ENCODE peak calls at places on chromosomes 4 and X, in six cellular contexts. I is A549, H is K562, Z is H1, Y is GM12878, Q is HepG2. G is an unnamed sample.

GRCh38 chrX:68703849-68704248 is 56.4 kb downstream of the STARD8 start:
- DNase-seq in I (no peak), H (no peak), Z (no peak), Y (no peak), Q (no peak), G (no peak)

GRCh38 chr4:76950846-76951321 is 1.3 kb downstream of the SEPTIN11 start:
- DNase-seq in I (no peak), H (peak), Z (no peak), Y (no peak), Q (no peak), G (peak)

GRCh38 chr4:48255130-48255958 is 14.3 kb downstream of the TEC start:
- DNase-seq in I (peak), H (peak), Z (no peak), Y (no peak), Q (no peak), G (no peak)

GRCh38 chr4:65669008-65669971 is 999 bp downstream of the EPHA5 start:
- DNase-seq in I (no peak), H (no peak), Z (peak), Y (no peak), Q (no peak), G (no peak)

GRCh38 chrX:38249965-38250364 is 29.3 kb upstream of the SRPX start:
- DNase-seq in I (no peak), H (no peak), Z (no peak), Y (no peak), Q (no peak), G (peak)

GRCh38 chrX:151019837-151020236 is 36.7 kb downstream of the HMGB3 start:
- DNase-seq in I (no peak), H (no peak), Z (no peak), Y (no peak), Q (no peak), G (peak)

GRCh38 chr4:7890635-7891393 is 48.8 kb downstream of the AFAP1 start:
- DNase-seq in I (peak), H (no peak), Z (no peak), Y (no peak), Q (peak), G (peak)

GRCh38 chr4:134215636-134216340 is 14.2 kb upstream of the PABPC4L start:
- DNase-seq in I (no peak), H (no peak), Z (no peak), Y (no peak), Q (no peak), G (peak)

GRCh38 chrX:105701310-105702052 is 120.9 kb upstream of the NRK start:
- DNase-seq in I (no peak), H (no peak), Z (no peak), Y (no peak), Q (no peak), G (no peak)

GRCh38 chrX:7132335-7133035 is 15.0 kb upstream of the STS start:
- DNase-seq in I (peak), H (peak), Z (no peak), Y (no peak), Q (peak), G (peak)

GRCh38 chrX:102846544-102847236 is 90.4 kb upstream of the RAB40AL start:
- DNase-seq in I (no peak), H (no peak), Z (no peak), Y (no peak), Q (no peak), G (peak)

GRCh38 chr4:2733001-2733843 is 22.9 kb downstream of the TNIP2 start:
- DNase-seq in I (no peak), H (no peak), Z (no peak), Y (no peak), Q (peak), G (no peak)

GRCh38 chr4:24763631-24764302 is 31.6 kb upstream of the SOD3 start:
- DNase-seq in I (peak), H (no peak), Z (no peak), Y (no peak), Q (no peak), G (peak)

DNA sequence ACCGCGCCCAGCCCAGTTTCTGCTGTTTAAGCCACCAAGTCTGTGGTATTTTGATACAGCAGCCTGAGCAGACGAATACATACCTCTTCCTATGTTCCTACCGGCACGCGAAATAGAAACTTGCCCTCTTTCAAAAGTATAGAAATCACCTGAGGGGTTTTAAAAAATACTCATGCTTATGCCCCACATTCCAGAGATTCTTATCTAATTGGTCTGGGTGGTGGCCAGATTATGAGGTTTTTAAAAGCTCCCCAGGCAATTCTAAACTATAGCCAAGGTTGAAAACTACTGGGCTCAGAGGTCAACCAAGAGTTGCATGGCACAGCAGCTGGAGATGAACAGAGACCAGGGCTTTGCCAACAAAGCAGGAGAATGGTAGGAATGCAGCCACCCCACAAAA is 24.9 kb upstream of the HUWE1 start:
- DNase-seq in I (no peak), H (no peak), Z (no peak), Y (no peak), Q (no peak), G (no peak)
- TF ChIP-seq CEBPB in I (no peak), H (no peak), Z (no peak), Y (no peak), Q (no peak), G (no peak)

GRCh38 chr4:88870428-88870827 is 172.8 kb upstream of the NAP1L5 start:
- DNase-seq in I (no peak), H (no peak), Z (no peak), Y (no peak), Q (no peak), G (no peak)

GRCh38 chr4:88868510-88868909 is 170.9 kb upstream of the NAP1L5 start:
- DNase-seq in I (no peak), H (no peak), Z (no peak), Y (no peak), Q (no peak), G (no peak)

GRCh38 chr4:88865466-88865865 is 167.8 kb upstream of the NAP1L5 start:
- DNase-seq in I (no peak), H (no peak), Z (no peak), Y (no peak), Q (no peak), G (peak)

GRCh38 chr4:88865051-88865450 is 167.4 kb upstream of the NAP1L5 start:
- DNase-seq in I (no peak), H (no peak), Z (no peak), Y (no peak), Q (no peak), G (peak)

GRCh38 chr4:88866862-88867550 is 169.4 kb upstream of the NAP1L5 start:
- DNase-seq in I (no peak), H (no peak), Z (no peak), Y (no peak), Q (no peak), G (peak)
- TF ChIP-seq USF2 in I (no peak), H (no peak), Z (no peak), Y (no peak), Q (no peak), G (no peak)

DNA sequence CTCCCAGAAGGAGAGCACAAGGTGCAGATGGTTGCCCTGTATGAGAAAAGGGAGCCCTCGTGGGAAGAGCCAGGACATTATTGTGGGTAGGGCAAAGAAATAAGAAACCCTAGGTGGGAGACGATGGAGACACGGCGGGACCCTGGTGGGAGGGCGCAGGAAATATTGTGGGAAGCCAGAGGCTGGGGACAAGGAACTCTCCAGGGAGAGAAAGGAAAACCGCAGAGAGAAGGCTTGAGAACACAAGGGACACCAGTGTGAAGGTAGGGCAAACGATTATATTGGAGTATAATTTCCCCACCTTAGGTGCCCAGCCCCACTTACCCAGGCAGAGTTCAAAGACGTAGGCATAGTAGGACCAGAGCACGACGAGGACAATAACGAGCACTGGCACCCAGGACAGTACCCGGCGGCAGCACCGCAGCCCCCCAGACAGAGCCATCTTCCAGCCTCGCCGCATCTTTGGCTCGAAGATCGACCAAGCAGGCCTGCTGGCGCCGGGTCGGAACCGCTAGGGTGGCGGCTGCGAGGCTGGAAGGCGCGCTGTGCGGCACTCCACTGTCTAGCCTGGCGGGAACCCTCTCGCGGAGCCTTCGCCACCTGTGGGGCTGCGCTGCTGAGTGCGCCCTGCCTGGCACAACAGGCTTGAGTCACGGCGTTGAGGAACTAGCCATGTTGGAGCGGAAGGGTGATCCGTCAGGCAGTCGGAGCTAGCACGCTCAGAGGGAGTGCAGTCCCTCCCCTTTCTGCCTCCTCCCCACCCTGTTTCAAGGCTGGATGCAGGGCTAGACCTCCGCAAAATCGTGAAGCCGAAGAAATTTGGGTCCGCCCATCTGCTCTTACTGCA is at the start of gene ZDHHC15:
- DNase-seq in I (no peak), H (no peak), Z (peak), Y (peak), Q (no peak), G (no peak)
- TF ChIP-seq CEBPB in I (no peak), H (no peak), Z (no peak), Y (no peak), Q (no peak), G (no peak)

GRCh38 chr4:120130786-120131185 is 64.1 kb upstream of the MAD2L1 start:
- DNase-seq in I (no peak), H (no peak), Z (no peak), Y (no peak), Q (no peak), G (no peak)

DNA sequence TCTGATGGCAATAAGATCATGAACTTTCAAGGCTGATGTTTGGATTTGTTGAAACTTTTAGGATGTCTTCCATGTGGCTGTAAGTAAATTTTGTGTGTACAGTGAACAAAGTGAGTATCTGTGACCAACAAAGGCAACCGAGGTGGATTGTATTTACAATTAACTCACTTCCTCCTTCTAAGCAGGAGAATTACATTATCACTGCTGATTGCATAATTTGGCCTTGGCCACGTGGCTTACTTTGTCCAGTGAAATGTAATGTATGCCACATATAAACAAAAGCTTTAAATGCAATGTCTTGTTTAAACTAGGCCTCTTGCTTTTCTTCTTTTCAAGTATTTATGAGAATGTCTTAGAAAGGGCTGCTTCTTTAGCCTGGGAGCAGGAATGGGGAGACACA is 66.3 kb upstream of the MAD2L1 start:
- DNase-seq in I (peak), H (no peak), Z (no peak), Y (no peak), Q (no peak), G (peak)
- TF ChIP-seq USF2 in I (no peak), H (no peak), Z (no peak), Y (no peak), Q (peak), G (peak)

DNA sequence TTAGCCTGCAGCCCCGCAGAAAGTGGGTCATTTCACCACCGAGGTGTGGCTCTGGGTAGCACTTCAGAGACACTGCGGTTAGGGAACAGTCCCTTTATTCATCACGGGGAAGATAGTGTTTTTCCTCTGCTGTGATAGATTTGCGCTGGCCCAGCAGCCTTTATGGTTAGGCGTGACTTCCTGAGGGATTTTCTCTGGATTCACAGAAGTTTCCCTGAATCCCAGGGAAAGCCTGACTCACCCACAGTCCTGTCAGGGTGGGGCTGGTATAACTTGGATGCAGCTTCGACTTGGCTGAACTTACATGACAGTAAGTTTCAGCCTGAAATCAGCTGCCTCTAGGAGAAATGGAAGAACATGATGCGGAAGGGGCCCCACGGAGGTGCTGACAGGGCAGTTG is 196.3 kb upstream of the HHIP start:
- DNase-seq in I (no peak), H (no peak), Z (no peak), Y (no peak), Q (no peak), G (no peak)
- TF ChIP-seq CEBPB in I (no peak), H (no peak), Z (no peak), Y (no peak), Q (no peak), G (no peak)

DNA sequence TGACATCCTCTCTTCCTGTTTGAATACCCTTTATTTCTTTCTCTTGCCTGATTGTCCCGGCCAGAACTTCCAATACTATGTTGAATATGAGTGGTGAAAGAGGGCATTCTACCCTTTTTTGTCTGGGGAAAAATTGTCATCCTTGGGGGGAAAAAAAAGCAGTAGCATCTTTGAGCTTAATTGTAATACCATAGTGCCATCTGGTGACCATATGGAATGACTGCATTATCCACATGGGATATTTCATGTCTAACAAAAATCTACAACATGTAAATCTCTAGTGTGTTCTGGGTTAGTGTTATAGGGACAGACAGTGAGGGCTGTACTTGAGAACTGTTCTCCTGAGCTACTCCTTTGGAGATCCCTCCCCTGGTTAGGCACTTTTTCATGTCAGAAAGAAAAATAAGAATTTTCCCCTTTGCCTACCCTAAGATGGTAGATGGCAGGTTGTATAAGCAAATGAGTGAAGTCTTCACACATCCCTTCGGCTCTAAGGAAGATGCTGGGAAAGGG is 26.0 kb downstream of the CAPN6 start:
- DNase-seq in I (peak), H (peak), Z (no peak), Y (no peak), Q (peak), G (peak)
- TF ChIP-seq USF2 in I (no peak), H (no peak), Z (no peak), Y (no peak), Q (no peak), G (no peak)

DNA sequence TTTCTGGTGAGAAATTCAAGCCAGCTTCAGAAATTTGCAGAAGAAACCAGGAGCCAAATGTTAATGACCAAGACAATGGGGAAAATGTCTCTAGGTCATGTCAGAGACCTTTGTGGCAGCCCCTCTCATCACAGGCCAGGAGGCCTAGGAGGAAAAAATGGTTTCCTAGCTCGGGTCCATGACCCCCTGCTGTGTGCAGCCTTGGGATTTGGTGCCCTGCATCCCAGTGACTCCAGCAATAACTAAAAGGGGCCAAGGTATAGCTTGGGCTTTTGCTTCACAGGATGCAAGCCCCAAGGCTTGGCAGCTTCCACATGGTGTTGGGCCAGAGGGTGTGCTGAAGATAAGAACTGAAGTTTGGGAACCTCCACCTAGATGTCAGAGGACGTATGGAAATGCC is 814.7 kb upstream of the SLIT2 start:
- DNase-seq in I (no peak), H (no peak), Z (no peak), Y (no peak), Q (no peak), G (no peak)
- TF ChIP-seq CEBPB in I (no peak), H (no peak), Z (no peak), Y (no peak), Q (no peak), G (no peak)

DNA sequence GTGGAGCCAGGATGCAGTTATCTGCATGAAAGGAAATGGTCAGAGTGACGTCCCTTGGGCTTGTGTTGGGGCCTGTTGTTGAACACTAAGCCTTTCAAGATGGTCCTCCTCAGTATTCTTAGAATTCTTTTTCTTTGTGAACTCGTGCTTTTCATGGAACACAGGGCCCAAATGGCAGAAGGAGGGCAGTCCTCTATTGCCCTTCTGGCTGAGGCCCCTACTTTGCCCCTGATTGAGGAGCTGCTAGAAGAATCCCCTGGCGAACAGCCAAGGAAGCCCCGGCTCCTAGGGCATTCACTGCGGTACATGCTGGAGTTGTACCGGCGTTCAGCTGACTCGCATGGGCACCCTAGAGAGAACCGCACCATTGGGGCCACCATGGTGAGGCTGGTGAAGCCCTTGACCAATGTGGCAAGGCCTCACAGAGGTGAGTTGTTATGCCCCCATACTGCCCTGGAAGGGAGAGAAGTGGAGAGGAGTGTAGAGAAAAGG is at the start of gene BMP15:
- DNase-seq in I (no peak), H (no peak), Z (no peak), Y (no peak), Q (no peak), G (no peak)
- TF ChIP-seq USF2 in I (no peak), H (no peak), Z (no peak), Y (no peak), Q (no peak), G (no peak)

GRCh38 chrX:129719268-129719667 is 19.5 kb upstream of the XPNPEP2 start:
- DNase-seq in I (no peak), H (no peak), Z (no peak), Y (no peak), Q (no peak), G (no peak)

GRCh38 chrX:129721414-129721813 is 17.4 kb upstream of the XPNPEP2 start:
- DNase-seq in I (no peak), H (no peak), Z (no peak), Y (no peak), Q (no peak), G (no peak)

GRCh38 chrX:129721870-129722269 is 16.9 kb upstream of the XPNPEP2 start:
- DNase-seq in I (no peak), H (no peak), Z (no peak), Y (no peak), Q (no peak), G (no peak)

GRCh38 chrX:129719931-129720520 is 18.8 kb upstream of the XPNPEP2 start:
- DNase-seq in I (no peak), H (no peak), Z (no peak), Y (no peak), Q (no peak), G (no peak)

GRCh38 chrX:129720741-129721140 is 18.0 kb upstream of the XPNPEP2 start:
- DNase-seq in I (no peak), H (no peak), Z (no peak), Y (no peak), Q (no peak), G (no peak)
- TF ChIP-seq CEBPB in I (no peak), H (no peak), Z (no peak), Y (no peak), Q (no peak), G (no peak)

G was measured in IMR-90.